ENCODE peak calls at places on chromosomes 2 and 18, in nine cellular contexts. M is OCI-LY7; S is AG04450; V is transverse colon; P is neuronal stem cell; R is right lobe of liver; C is heart left ventricle; Z is IMR-90; L is effector memory CD4-positive, alpha-beta T cell. U is an unnamed sample. For H3K9me3, the result is how much of the 10 kb centered on the place peaks cover.

GRCh38 chr2:111698743-111699554 is 185.0 kb downstream of the ANAPC1 start:
- DNase-seq in M (peak), S (peak), V (peak), P (no peak), R (peak), C (peak), Z (peak), L (peak), U (peak)

GRCh38 chr18:14086459-14087231 is 45.6 kb downstream of the ZNF519 start:
- DNase-seq in M (peak), S (no peak), V (no peak), P (peak), R (no peak), C (no peak), Z (peak), L (no peak), U (no peak)

GRCh38 chr2:158321264-158321663 is 135.3 kb downstream of the CCDC148 start:
- DNase-seq in M (no peak), S (no peak), V (no peak), P (no peak), R (no peak), C (no peak), Z (peak), L (no peak), U (peak)

GRCh38 chr18:56823986-56824385 is 172.8 kb downstream of the WDR7 start:
- DNase-seq in M (no peak), S (no peak), V (no peak), P (no peak), R (no peak), C (no peak), Z (no peak), L (no peak), U (no peak)

GRCh38 chr2:101357386-101357785 is 29.9 kb downstream of the CREG2 start:
- DNase-seq in M (no peak), S (no peak), V (no peak), P (no peak), R (no peak), C (no peak), Z (peak), L (no peak), U (no peak)

GRCh38 chr2:72367530-72368225 is 220.0 kb upstream of the CYP26B1 start:
- DNase-seq in M (no peak), S (peak), V (peak), P (no peak), R (peak), C (peak), Z (peak), L (no peak), U (peak)

GRCh38 chr2:176130153-176130916 is 830 bp downstream of the HOXD8 start:
- DNase-seq in M (no peak), S (no peak), V (peak), P (no peak), R (no peak), C (no peak), Z (no peak), L (no peak), U (no peak)

GRCh38 chr2:140275427-140275826 is 1495.2 kb upstream of the NXPH2 start:
- DNase-seq in M (no peak), S (no peak), V (no peak), P (no peak), R (no peak), C (no peak), Z (no peak), L (no peak), U (no peak)

GRCh38 chr2:188495990-188496431 is 204.3 kb downstream of the GULP1 start:
- DNase-seq in M (no peak), S (no peak), V (no peak), P (no peak), R (no peak), C (no peak), Z (peak), L (no peak), U (no peak)

GRCh38 chr2:60899230-60899891 is 18.0 kb downstream of the REL start:
- DNase-seq in M (no peak), S (no peak), V (no peak), P (no peak), R (no peak), C (no peak), Z (no peak), L (no peak), U (no peak)

GRCh38 chr18:55433140-55433539 is 154.9 kb downstream of the TCF4 start:
- DNase-seq in M (no peak), S (no peak), V (no peak), P (no peak), R (no peak), C (no peak), Z (no peak), L (no peak), U (no peak)

GRCh38 chr2:200092235-200092634 is 136.9 kb downstream of the MAIP1 start:
- DNase-seq in M (no peak), S (no peak), V (no peak), P (no peak), R (no peak), C (no peak), Z (no peak), L (no peak), U (no peak)

GRCh38 chr2:206159346-206160123 is at the start of the genes EEF1B2 and NDUFS1:
- DNase-seq in M (peak), S (peak), V (peak), P (peak), R (peak), C (peak), Z (peak), L (peak), U (peak)

GRCh38 chr2:40032650-40033319 is 253.7 kb upstream of the THUMPD2 start:
- DNase-seq in M (no peak), S (no peak), V (no peak), P (no peak), R (no peak), C (no peak), Z (peak), L (no peak), U (peak)

GRCh38 chr2:101037161-101037755 is 35.2 kb downstream of the RPL31 start:
- DNase-seq in M (no peak), S (no peak), V (no peak), P (no peak), R (no peak), C (no peak), Z (no peak), L (no peak), U (no peak)

GRCh38 chr2:218319813-218320360 is 27.6 kb upstream of the TMBIM1 start:
- DNase-seq in M (no peak), S (no peak), V (no peak), P (no peak), R (no peak), C (no peak), Z (no peak), L (no peak), U (no peak)

GRCh38 chr2:228917195-228917594 is 353.9 kb downstream of the PID1 start:
- DNase-seq in M (no peak), S (no peak), V (no peak), P (no peak), R (no peak), C (no peak), Z (peak), L (no peak), U (no peak)

GRCh38 chr2:113390133-113390849 is 47.2 kb upstream of the ZNG1B start:
- DNase-seq in M (peak), S (peak), V (peak), P (peak), R (no peak), C (peak), Z (peak), L (peak), U (peak)

GRCh38 chr2:238476258-238476657 is 49.5 kb downstream of the ASB1 start:
- DNase-seq in M (no peak), S (no peak), V (no peak), P (no peak), R (no peak), C (no peak), Z (no peak), L (no peak), U (no peak)

GRCh38 chr2:196204991-196205766 is 33.8 kb upstream of the STK17B start:
- DNase-seq in M (no peak), S (no peak), V (no peak), P (no peak), R (no peak), C (no peak), Z (no peak), L (no peak), U (no peak)

GRCh38 chr2:75548036-75548573 is 12.6 kb downstream of the EVA1A start:
- DNase-seq in M (peak), S (no peak), V (no peak), P (no peak), R (no peak), C (no peak), Z (peak), L (no peak), U (no peak)

GRCh38 chr2:232367591-232368233 is 10.8 kb upstream of the ALPP start:
- DNase-seq in M (no peak), S (no peak), V (no peak), P (no peak), R (no peak), C (no peak), Z (no peak), L (no peak), U (no peak)

GRCh38 chr18:12271376-12272235 is 17.4 kb downstream of the CIDEA start:
- DNase-seq in M (peak), S (no peak), V (peak), P (peak), R (peak), C (peak), Z (peak), L (no peak), U (no peak)

GRCh38 chr2:108288534-108289106 is at the start of gene SULT1C2:
- DNase-seq in M (no peak), S (no peak), V (no peak), P (peak), R (no peak), C (no peak), Z (peak), L (no peak), U (no peak)

GRCh38 chr18:42028232-42028832 is 73.3 kb downstream of the PIK3C3 start:
- DNase-seq in M (peak), S (no peak), V (no peak), P (no peak), R (no peak), C (no peak), Z (peak), L (no peak), U (no peak)

GRCh38 chr2:190769258-190769657 is 111.4 kb upstream of the GLS start:
- DNase-seq in M (no peak), S (no peak), V (no peak), P (no peak), R (no peak), C (no peak), Z (no peak), L (no peak), U (no peak)

GRCh38 chr18:46434629-46435028 is 222.4 kb downstream of the LOXHD1 start:
- DNase-seq in M (no peak), S (no peak), V (no peak), P (no peak), R (no peak), C (no peak), Z (no peak), L (no peak), U (no peak)
- H3K9me3 ChIP-seq in M (under half), S (under half), V (under half), P (under half), R (under half), C (under half), Z (under half), L (under half), U (under half)

GRCh38 chr18:9599328-9599727 is 15.0 kb downstream of the PPP4R1 start:
- DNase-seq in M (no peak), S (no peak), V (no peak), P (no peak), R (no peak), C (no peak), Z (no peak), L (no peak), U (no peak)
- H3K9me3 ChIP-seq in M (under half), S (under half), V (under half), P (under half), R (under half), C (under half), Z (under half), L (under half), U (under half)

GRCh38 chr18:68234115-68234514 is 480.8 kb downstream of the TMX3 start:
- DNase-seq in M (no peak), S (no peak), V (no peak), P (no peak), R (no peak), C (no peak), Z (peak), L (no peak), U (no peak)

GRCh38 chr18:68234676-68235075 is 480.2 kb downstream of the TMX3 start:
- DNase-seq in M (no peak), S (no peak), V (no peak), P (no peak), R (no peak), C (no peak), Z (peak), L (no peak), U (no peak)

GRCh38 chr18:68229351-68229750 is 485.6 kb downstream of the TMX3 start:
- DNase-seq in M (no peak), S (no peak), V (no peak), P (no peak), R (no peak), C (no peak), Z (no peak), L (no peak), U (no peak)

DNA sequence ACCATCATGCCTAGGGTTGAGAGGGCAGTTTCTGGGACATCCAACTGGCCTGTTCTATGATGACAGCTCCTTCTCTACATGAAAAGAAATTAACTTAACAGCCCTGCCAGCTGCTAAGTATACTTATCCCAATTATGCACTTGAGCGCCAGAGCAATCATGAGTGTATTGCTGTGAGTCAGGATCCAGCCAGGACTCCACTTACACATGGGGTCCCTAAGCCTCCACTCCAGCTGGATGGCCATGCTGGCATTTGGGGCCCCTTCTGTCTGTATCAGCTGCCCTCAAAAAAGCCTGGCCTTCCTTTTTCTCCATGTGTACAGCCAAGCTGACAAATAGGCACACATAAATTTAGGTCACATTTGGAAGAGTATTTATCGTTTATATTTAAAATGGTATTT is 481.9 kb downstream of the TMX3 start:
- DNase-seq in M (no peak), S (no peak), V (no peak), P (no peak), R (no peak), C (no peak), Z (no peak), L (no peak), U (no peak)
- H3K9me3 ChIP-seq in M (under half), S (under half), V (under half), P (under half), R (under half), C (under half), Z (under half), L (under half), U (under half)

GRCh38 chr2:80858955-80859354 is 554.4 kb upstream of the LRRTM1 start:
- DNase-seq in M (no peak), S (no peak), V (no peak), P (no peak), R (no peak), C (no peak), Z (peak), L (no peak), U (no peak)
- H3K9me3 ChIP-seq in M (under half), S (under half), V (under half), P (under half), R (under half), C (under half), Z (under half), L (under half), U (under half)

GRCh38 chr18:66473882-66474281 is 130.0 kb downstream of the CDH19 start:
- DNase-seq in M (no peak), S (no peak), V (no peak), P (no peak), R (no peak), C (no peak), Z (no peak), L (no peak), U (no peak)
- H3K9me3 ChIP-seq in M (under half), S (under half), V (under half), P (under half), R (under half), C (under half), Z (under half), L (under half), U (under half)

DNA sequence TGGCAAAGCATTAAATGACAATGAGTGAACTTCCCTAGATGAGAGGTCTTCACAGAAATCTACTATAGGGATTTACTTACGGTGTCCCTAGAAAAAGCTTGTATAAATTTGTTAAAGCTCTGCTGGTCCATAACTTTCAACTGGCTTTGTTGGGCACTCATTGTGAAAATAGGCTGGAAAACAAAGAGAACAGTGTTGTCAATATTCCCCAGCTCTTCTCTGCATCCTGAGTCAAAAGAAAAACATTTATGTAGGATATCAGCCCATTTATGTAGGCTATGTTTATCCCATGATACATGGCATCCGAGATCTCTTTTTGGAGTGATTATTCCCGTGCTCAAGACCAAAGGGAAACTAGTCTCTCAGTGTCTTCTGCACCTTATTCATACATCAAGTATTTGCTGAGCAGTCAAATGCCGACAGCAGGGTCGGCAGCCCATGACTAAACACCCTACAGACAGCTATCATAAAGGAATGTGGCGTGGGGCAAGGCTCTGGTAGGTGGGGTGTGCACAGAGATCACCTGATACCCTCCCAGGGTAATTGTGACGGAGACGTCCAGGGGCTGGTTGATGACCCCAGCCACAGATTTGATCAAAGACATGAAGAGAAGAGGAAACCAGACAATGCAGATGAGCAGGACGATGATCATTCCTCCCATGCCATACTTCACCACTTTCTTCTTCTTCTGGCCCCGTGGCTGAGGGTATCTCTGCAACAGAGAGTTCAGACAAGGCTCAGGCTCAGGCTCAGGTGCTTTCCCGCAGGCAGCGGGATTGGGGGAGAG is 155.9 kb downstream of the NAPG start:
- DNase-seq in M (no peak), S (no peak), V (no peak), P (no peak), R (no peak), C (no peak), Z (peak), L (no peak), U (no peak)
- H3K9me3 ChIP-seq in M (under half), S (under half), V (under half), P (under half), R (under half), C (under half), Z (under half), L (under half), U (under half)

U was measured in keratinocyte.